ENCODE peak calls at places on chromosomes 6 and 20, in five cellular contexts. P is NB4; W is central memory CD4-positive, alpha-beta T cell; C is Kasumi-1; L is Calu3. A is an unnamed sample.

GRCh38 chr6:125544819-125545218 is 204.6 kb upstream of the HEY2 start:
- DNase-seq in P (no peak), W (no peak), C (no peak), L (no peak), A (no peak)

GRCh38 chr6:135880066-135880972 is 28.8 kb downstream of the PDE7B start:
- DNase-seq in P (peak), W (peak), C (peak), L (no peak), A (peak)

GRCh38 chr6:37713529-37714119 is 15.9 kb upstream of the MDGA1 start:
- DNase-seq in P (no peak), W (no peak), C (no peak), L (no peak), A (peak)

GRCh38 chr6:22095886-22096285 is 200.9 kb downstream of the PRL start:
- DNase-seq in P (peak), W (no peak), C (peak), L (no peak), A (peak)

GRCh38 chr6:163152701-163153100 is 261.8 kb upstream of the QKI start:
- DNase-seq in P (no peak), W (no peak), C (no peak), L (no peak), A (no peak)

GRCh38 chr6:100281471-100281878 is 183.2 kb downstream of the SIM1 start:
- DNase-seq in P (no peak), W (no peak), C (no peak), L (no peak), A (no peak)

GRCh38 chr6:22764521-22764920 is 195.2 kb downstream of the HDGFL1 start:
- DNase-seq in P (no peak), W (no peak), C (no peak), L (no peak), A (no peak)

GRCh38 chr6:47096233-47096887 is 54.2 kb upstream of the ADGRF1 start:
- DNase-seq in P (no peak), W (no peak), C (no peak), L (no peak), A (peak)

GRCh38 chr6:148027201-148027600 is 315.4 kb upstream of the SASH1 start:
- DNase-seq in P (no peak), W (no peak), C (no peak), L (no peak), A (no peak)

GRCh38 chr20:40254023-40254772 is 434.8 kb downstream of the MAFB start:
- DNase-seq in P (no peak), W (no peak), C (no peak), L (no peak), A (no peak)

GRCh38 chr6:150689900-150690590 is 90.4 kb downstream of the PLEKHG1 start:
- DNase-seq in P (no peak), W (no peak), C (no peak), L (no peak), A (no peak)

GRCh38 chr6:148868314-148868713 is 121.5 kb downstream of the UST start:
- DNase-seq in P (no peak), W (no peak), C (no peak), L (no peak), A (no peak)

GRCh38 chr6:12911387-12911960 is 194.9 kb downstream of the PHACTR1 start:
- DNase-seq in P (peak), W (no peak), C (peak), L (no peak), A (peak)

GRCh38 chr6:28807682-28808280 is 116.0 kb downstream of the TRIM27 start:
- DNase-seq in P (peak), W (no peak), C (peak), L (peak), A (peak)

GRCh38 chr6:3075522-3076113 is 7.3 kb downstream of the RIPK1 start:
- DNase-seq in P (peak), W (no peak), C (no peak), L (no peak), A (peak)

GRCh38 chr20:10508060-10508459 is 73.0 kb downstream of the SLX4IP start:
- DNase-seq in P (no peak), W (no peak), C (no peak), L (no peak), A (no peak)

GRCh38 chr6:11143394-11144371 is 32.2 kb upstream of the ERVFRD-1 start:
- DNase-seq in P (peak), W (no peak), C (peak), L (peak), A (peak)